ENCODE peak calls at places on chromosomes 12 and 14, in nine cellular contexts. One of them, this sample, is unnamed.

GRCh38 chr12:102169922-102170698 is 27.5 kb downstream of the PMCH start:
- DNase-seq in breast epithelium: no peak
- DNase-seq in psoas muscle: no peak
- DNase-seq in HFFc6: peak
- DNase-seq in natural killer cell: no peak
- DNase-seq in lower leg skin: no peak
- DNase-seq in AG04450: no peak
- DNase-seq in AG09309: no peak
- DNase-seq in GM12878: no peak
- DNase-seq in this sample: no peak

GRCh38 chr14:99069946-99070345 is 202.1 kb downstream of the BCL11B start:
- DNase-seq in breast epithelium: no peak
- DNase-seq in psoas muscle: no peak
- DNase-seq in HFFc6: no peak
- DNase-seq in natural killer cell: no peak
- DNase-seq in lower leg skin: no peak
- DNase-seq in AG04450: no peak
- DNase-seq in AG09309: no peak
- DNase-seq in GM12878: no peak
- DNase-seq in this sample: no peak

GRCh38 chr14:61188196-61188595 is 92.9 kb downstream of the TMEM30B start:
- DNase-seq in breast epithelium: no peak
- DNase-seq in psoas muscle: peak
- DNase-seq in HFFc6: no peak
- DNase-seq in natural killer cell: no peak
- DNase-seq in lower leg skin: peak
- DNase-seq in AG04450: no peak
- DNase-seq in AG09309: no peak
- DNase-seq in GM12878: no peak
- DNase-seq in this sample: no peak

GRCh38 chr12:94714378-94714777 is 64.0 kb upstream of the TMCC3 start:
- DNase-seq in breast epithelium: no peak
- DNase-seq in psoas muscle: peak
- DNase-seq in HFFc6: no peak
- DNase-seq in natural killer cell: no peak
- DNase-seq in lower leg skin: no peak
- DNase-seq in AG04450: no peak
- DNase-seq in AG09309: no peak
- DNase-seq in GM12878: no peak
- DNase-seq in this sample: no peak

GRCh38 chr12:43238281-43238680 is 313.7 kb downstream of the ADAMTS20 start:
- DNase-seq in breast epithelium: no peak
- DNase-seq in psoas muscle: no peak
- DNase-seq in HFFc6: no peak
- DNase-seq in natural killer cell: no peak
- DNase-seq in lower leg skin: no peak
- DNase-seq in AG04450: no peak
- DNase-seq in AG09309: no peak
- DNase-seq in GM12878: no peak
- DNase-seq in this sample: no peak

GRCh38 chr14:54565236-54566151 is 1.4 kb upstream of the SAMD4A start:
- DNase-seq in breast epithelium: peak
- DNase-seq in psoas muscle: peak
- DNase-seq in HFFc6: peak
- DNase-seq in natural killer cell: peak
- DNase-seq in lower leg skin: peak
- DNase-seq in AG04450: peak
- DNase-seq in AG09309: peak
- DNase-seq in GM12878: no peak
- DNase-seq in this sample: peak

GRCh38 chr12:16880864-16881285 is 274.9 kb upstream of the LMO3 start:
- DNase-seq in breast epithelium: no peak
- DNase-seq in psoas muscle: no peak
- DNase-seq in HFFc6: no peak
- DNase-seq in natural killer cell: no peak
- DNase-seq in lower leg skin: no peak
- DNase-seq in AG04450: no peak
- DNase-seq in AG09309: no peak
- DNase-seq in GM12878: no peak
- DNase-seq in this sample: no peak

GRCh38 chr12:74538491-74539258 is 1.0 kb downstream of the ATXN7L3B start:
- DNase-seq in breast epithelium: no peak
- DNase-seq in psoas muscle: no peak
- DNase-seq in HFFc6: no peak
- DNase-seq in natural killer cell: no peak
- DNase-seq in lower leg skin: no peak
- DNase-seq in AG04450: no peak
- DNase-seq in AG09309: no peak
- DNase-seq in GM12878: no peak
- DNase-seq in this sample: no peak

GRCh38 chr12:32947203-32947795 is 50.7 kb upstream of the PKP2 start:
- DNase-seq in breast epithelium: no peak
- DNase-seq in psoas muscle: no peak
- DNase-seq in HFFc6: no peak
- DNase-seq in natural killer cell: no peak
- DNase-seq in lower leg skin: no peak
- DNase-seq in AG04450: no peak
- DNase-seq in AG09309: no peak
- DNase-seq in GM12878: no peak
- DNase-seq in this sample: no peak

GRCh38 chr14:50015708-50016107 is 100.7 kb downstream of the VCPKMT start:
- DNase-seq in breast epithelium: no peak
- DNase-seq in psoas muscle: no peak
- DNase-seq in HFFc6: no peak
- DNase-seq in natural killer cell: no peak
- DNase-seq in lower leg skin: no peak
- DNase-seq in AG04450: no peak
- DNase-seq in AG09309: no peak
- DNase-seq in GM12878: no peak
- DNase-seq in this sample: no peak

GRCh38 chr14:88592016-88592415 is 29.2 kb downstream of the ZC3H14 start:
- DNase-seq in breast epithelium: no peak
- DNase-seq in psoas muscle: no peak
- DNase-seq in HFFc6: no peak
- DNase-seq in natural killer cell: no peak
- DNase-seq in lower leg skin: no peak
- DNase-seq in AG04450: peak
- DNase-seq in AG09309: no peak
- DNase-seq in GM12878: no peak
- DNase-seq in this sample: no peak

GRCh38 chr14:50875359-50876090 is 3.7 kb downstream of the ABHD12B start:
- DNase-seq in breast epithelium: no peak
- DNase-seq in psoas muscle: no peak
- DNase-seq in HFFc6: peak
- DNase-seq in natural killer cell: no peak
- DNase-seq in lower leg skin: no peak
- DNase-seq in AG04450: no peak
- DNase-seq in AG09309: no peak
- DNase-seq in GM12878: peak
- DNase-seq in this sample: no peak

GRCh38 chr14:26960049-26960688 is 362.3 kb upstream of the NOVA1 start:
- DNase-seq in breast epithelium: no peak
- DNase-seq in psoas muscle: no peak
- DNase-seq in HFFc6: no peak
- DNase-seq in natural killer cell: no peak
- DNase-seq in lower leg skin: no peak
- DNase-seq in AG04450: no peak
- DNase-seq in AG09309: no peak
- DNase-seq in GM12878: no peak
- DNase-seq in this sample: no peak

GRCh38 chr12:76264617-76265016 is 83.6 kb downstream of the BBS10 start:
- DNase-seq in breast epithelium: no peak
- DNase-seq in psoas muscle: no peak
- DNase-seq in HFFc6: no peak
- DNase-seq in natural killer cell: no peak
- DNase-seq in lower leg skin: no peak
- DNase-seq in AG04450: no peak
- DNase-seq in AG09309: no peak
- DNase-seq in GM12878: no peak
- DNase-seq in this sample: no peak

GRCh38 chr14:77376771-77377501 is at the start of the genes SAMD15 and TMED8:
- DNase-seq in breast epithelium: peak
- DNase-seq in psoas muscle: peak
- DNase-seq in HFFc6: peak
- DNase-seq in natural killer cell: peak
- DNase-seq in lower leg skin: peak
- DNase-seq in AG04450: peak
- DNase-seq in AG09309: peak
- DNase-seq in GM12878: peak
- DNase-seq in this sample: peak
- TF ChIP-seq CTCF in breast epithelium: peak
- TF ChIP-seq CTCF in psoas muscle: peak
- TF ChIP-seq CTCF in HFFc6: peak
- TF ChIP-seq CTCF in natural killer cell: no peak
- TF ChIP-seq CTCF in lower leg skin: no peak
- TF ChIP-seq CTCF in AG04450: peak
- TF ChIP-seq CTCF in AG09309: no peak
- TF ChIP-seq CTCF in GM12878: no peak
- TF ChIP-seq CTCF in this sample: peak

GRCh38 chr12:111164833-111165232 is 204.1 kb downstream of the PHETA1 start:
- DNase-seq in breast epithelium: no peak
- DNase-seq in psoas muscle: no peak
- DNase-seq in HFFc6: no peak
- DNase-seq in natural killer cell: no peak
- DNase-seq in lower leg skin: no peak
- DNase-seq in AG04450: no peak
- DNase-seq in AG09309: no peak
- DNase-seq in GM12878: no peak
- DNase-seq in this sample: no peak

GRCh38 chr12:111160350-111161142 is 208.3 kb downstream of the PHETA1 start:
- DNase-seq in breast epithelium: no peak
- DNase-seq in psoas muscle: no peak
- DNase-seq in HFFc6: no peak
- DNase-seq in natural killer cell: no peak
- DNase-seq in lower leg skin: no peak
- DNase-seq in AG04450: no peak
- DNase-seq in AG09309: no peak
- DNase-seq in GM12878: no peak
- DNase-seq in this sample: no peak

GRCh38 chr12:111158992-111159391 is 209.9 kb downstream of the PHETA1 start:
- DNase-seq in breast epithelium: no peak
- DNase-seq in psoas muscle: no peak
- DNase-seq in HFFc6: no peak
- DNase-seq in natural killer cell: no peak
- DNase-seq in lower leg skin: no peak
- DNase-seq in AG04450: no peak
- DNase-seq in AG09309: no peak
- DNase-seq in GM12878: no peak
- DNase-seq in this sample: no peak

GRCh38 chr12:111163422-111163821 is 205.5 kb downstream of the PHETA1 start:
- DNase-seq in breast epithelium: no peak
- DNase-seq in psoas muscle: no peak
- DNase-seq in HFFc6: no peak
- DNase-seq in natural killer cell: no peak
- DNase-seq in lower leg skin: no peak
- DNase-seq in AG04450: no peak
- DNase-seq in AG09309: no peak
- DNase-seq in GM12878: no peak
- DNase-seq in this sample: no peak

DNA sequence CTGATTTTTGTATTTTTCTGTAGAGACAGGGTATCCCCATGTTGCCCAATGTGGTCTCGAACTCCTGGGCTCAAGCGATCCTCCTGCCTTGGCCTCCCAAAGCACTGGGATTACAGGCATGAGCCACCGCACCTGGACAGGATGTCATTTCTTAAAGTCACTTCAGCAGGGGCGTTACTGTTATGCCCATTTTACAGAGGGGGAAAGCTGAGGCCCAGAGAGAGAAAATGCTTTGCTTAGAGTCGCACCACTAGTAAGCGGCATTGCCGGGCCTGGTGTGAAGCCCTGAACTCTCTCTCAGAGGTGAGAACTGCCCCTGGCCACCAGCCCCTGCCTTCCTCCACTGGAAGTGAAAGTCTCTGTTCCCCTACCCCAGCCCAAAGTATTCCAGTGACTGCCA is 207.0 kb downstream of the PHETA1 start:
- DNase-seq in breast epithelium: no peak
- DNase-seq in psoas muscle: no peak
- DNase-seq in HFFc6: no peak
- DNase-seq in natural killer cell: no peak
- DNase-seq in lower leg skin: no peak
- DNase-seq in AG04450: no peak
- DNase-seq in AG09309: no peak
- DNase-seq in GM12878: no peak
- DNase-seq in this sample: no peak
- TF ChIP-seq CTCF in breast epithelium: no peak
- TF ChIP-seq CTCF in psoas muscle: no peak
- TF ChIP-seq CTCF in HFFc6: no peak
- TF ChIP-seq CTCF in natural killer cell: no peak
- TF ChIP-seq CTCF in lower leg skin: no peak
- TF ChIP-seq CTCF in AG04450: no peak
- TF ChIP-seq CTCF in AG09309: no peak
- TF ChIP-seq CTCF in GM12878: no peak
- TF ChIP-seq CTCF in this sample: no peak

DNA sequence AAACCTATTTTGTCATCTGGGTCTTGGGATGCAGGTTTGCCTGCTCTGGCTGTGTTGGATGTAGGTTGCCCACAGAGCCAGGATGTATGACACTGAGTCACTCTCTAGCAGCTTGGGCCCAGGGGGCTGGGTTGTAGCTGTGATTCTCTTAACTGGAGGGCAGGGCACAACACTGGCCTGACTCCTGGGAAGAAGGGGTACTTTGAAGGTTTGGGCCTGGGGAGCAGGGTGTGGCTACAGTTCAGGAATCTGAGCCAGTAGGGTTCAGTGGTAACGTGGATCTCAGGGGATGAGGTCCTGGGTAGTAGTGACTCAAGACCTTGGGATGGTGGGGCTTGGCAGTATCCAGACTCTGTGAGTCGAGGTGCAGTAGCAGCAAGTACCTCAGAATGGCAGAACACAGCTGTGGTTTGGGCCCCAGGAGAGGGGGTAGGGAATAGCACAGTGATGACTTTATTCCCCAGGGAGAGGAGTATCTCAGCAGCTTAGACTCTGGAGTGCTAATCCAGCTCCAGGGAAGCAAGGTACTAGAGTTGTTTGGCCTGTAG is 25.7 kb downstream of the TBC1D15 start:
- DNase-seq in breast epithelium: no peak
- DNase-seq in psoas muscle: no peak
- DNase-seq in HFFc6: peak
- DNase-seq in natural killer cell: no peak
- DNase-seq in lower leg skin: no peak
- DNase-seq in AG04450: peak
- DNase-seq in AG09309: peak
- DNase-seq in GM12878: no peak
- DNase-seq in this sample: peak
- TF ChIP-seq CTCF in breast epithelium: no peak
- TF ChIP-seq CTCF in psoas muscle: no peak
- TF ChIP-seq CTCF in HFFc6: no peak
- TF ChIP-seq CTCF in natural killer cell: no peak
- TF ChIP-seq CTCF in lower leg skin: no peak
- TF ChIP-seq CTCF in AG04450: no peak
- TF ChIP-seq CTCF in AG09309: no peak
- TF ChIP-seq CTCF in GM12878: no peak
- TF ChIP-seq CTCF in this sample: no peak

DNA sequence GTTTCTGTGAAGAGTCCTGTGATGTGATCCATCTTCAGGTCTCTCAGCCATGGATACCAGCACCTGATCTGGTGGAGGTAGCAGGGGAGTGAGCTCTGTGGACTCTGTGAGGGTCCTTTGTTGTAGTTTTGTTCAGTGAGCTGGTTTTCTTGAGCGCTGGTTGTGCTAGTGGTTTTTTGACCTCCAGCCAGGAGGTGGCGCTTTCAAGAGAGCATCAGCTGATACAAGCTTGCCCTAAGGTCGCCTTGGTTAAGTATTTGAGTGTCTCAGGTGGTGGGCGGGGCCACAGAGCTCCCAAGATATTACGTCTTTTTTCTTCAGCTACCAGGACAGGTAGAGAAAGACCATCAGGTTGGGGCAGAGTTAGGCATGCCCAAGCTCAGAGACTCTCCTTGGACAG is 139.7 kb downstream of the TTLL5 start:
- DNase-seq in breast epithelium: no peak
- DNase-seq in psoas muscle: no peak
- DNase-seq in HFFc6: no peak
- DNase-seq in natural killer cell: no peak
- DNase-seq in lower leg skin: no peak
- DNase-seq in AG04450: no peak
- DNase-seq in AG09309: no peak
- DNase-seq in GM12878: no peak
- DNase-seq in this sample: no peak
- TF ChIP-seq CTCF in breast epithelium: no peak
- TF ChIP-seq CTCF in psoas muscle: no peak
- TF ChIP-seq CTCF in HFFc6: peak
- TF ChIP-seq CTCF in natural killer cell: no peak
- TF ChIP-seq CTCF in lower leg skin: no peak
- TF ChIP-seq CTCF in AG04450: no peak
- TF ChIP-seq CTCF in AG09309: no peak
- TF ChIP-seq CTCF in GM12878: no peak
- TF ChIP-seq CTCF in this sample: no peak